ENCODE peak calls at places on chromosomes 3 and 15, in four cellular contexts. U is colonic mucosa, K is neural progenitor cell, Q is heart right ventricle. C is an unnamed sample.

GRCh38 chr15:46525984-46526725 is 891.3 kb downstream of the SQOR start:
- DNase-seq in U (peak; percentile 39), K (no peak), Q (no peak), C (no peak)

GRCh38 chr3:43288366-43288765 is 2.0 kb downstream of the SNRK start:
- DNase-seq in U (no peak), K (no peak), Q (no peak), C (no peak)

GRCh38 chr15:63560741-63561448 is 36.3 kb upstream of the FBXL22 start:
- DNase-seq in K (peak; percentile 11), Q (no peak), U (no peak), C (no peak)

GRCh38 chr15:98121957-98122356 is 161.5 kb downstream of the ARRDC4 start:
- DNase-seq in Q (no peak), K (no peak), U (no peak), C (no peak)

GRCh38 chr3:20343790-20344189 is 157.8 kb upstream of the SGO1 start:
- DNase-seq in U (no peak), K (no peak), Q (no peak), C (no peak)

GRCh38 chr3:63912768-63913588 is 795 bp upstream of the SCAANT1 start:
- DNase-seq in K (peak; percentile 54), Q (peak; percentile 42), U (peak; percentile 65), C (peak; percentile 65)

GRCh38 chr3:58422756-58423324 is 10.8 kb downstream of the PDHB start:
- DNase-seq in Q (no peak), K (no peak), U (no peak), C (peak; percentile 45)

GRCh38 chr15:70562906-70563305 is 200.5 kb downstream of the UACA start:
- DNase-seq in K (no peak), Q (no peak), U (no peak), C (no peak)

GRCh38 chr3:195176776-195177175 is 94.2 kb downstream of the XXYLT1 start:
- DNase-seq in Q (no peak), K (no peak), U (no peak), C (no peak)

GRCh38 chr15:83396071-83396470 is 51.1 kb upstream of the SH3GL3 start:
- DNase-seq in U (no peak), K (peak; percentile 73), Q (no peak), C (no peak)

GRCh38 chr3:70890085-70890484 is 577.6 kb upstream of the MDFIC2 start:
- DNase-seq in K (no peak), Q (no peak), U (no peak), C (no peak)

GRCh38 chr3:141561426-141562034 is 74.7 kb downstream of the RASA2 start:
- DNase-seq in Q (no peak), K (peak; percentile 62), U (peak; percentile 47), C (peak; percentile 69)

GRCh38 chr3:78979083-78979482 is 788.7 kb downstream of the ROBO1 start:
- DNase-seq in K (peak; percentile 83), U (no peak), Q (no peak), C (no peak)

GRCh38 chr3:45226206-45226915 is at the start of gene TMEM158:
- DNase-seq in U (peak; percentile 93), Q (peak; percentile 84), K (peak; percentile 91), C (peak; percentile 73)

GRCh38 chr3:73813291-73813977 is 188.7 kb upstream of the PDZRN3 start:
- DNase-seq in U (no peak), Q (no peak), K (no peak), C (no peak)

GRCh38 chr3:151863611-151864010 is 9.8 kb upstream of the SUCNR1 start:
- DNase-seq in Q (no peak), U (no peak), K (no peak), C (no peak)

GRCh38 chr3:125045965-125046364 is 9.8 kb downstream of the HEG1 start:
- DNase-seq in U (no peak), K (no peak), Q (no peak), C (no peak)

GRCh38 chr3:50606596-50606995 is 5.0 kb downstream of the CISH start:
- DNase-seq in U (no peak), Q (peak; percentile 6), K (no peak), C (no peak)

GRCh38 chr15:28783466-28783865 is 65.0 kb downstream of the GOLGA6L7 start:
- DNase-seq in K (no peak), U (no peak), Q (no peak), C (no peak)

GRCh38 chr15:63067976-63068743 is 25.6 kb downstream of the TPM1 start:
- DNase-seq in U (no peak), K (no peak), Q (no peak), C (no peak)

GRCh38 chr3:141386611-141387110 is 18.4 kb downstream of the ZBTB38 start:
- DNase-seq in Q (no peak), U (no peak), K (no peak), C (no peak)

GRCh38 chr3:196274585-196274984 is 12.9 kb downstream of the PCYT1A start:
- DNase-seq in U (no peak), K (no peak), Q (no peak), C (no peak)

GRCh38 chr15:48059786-48060185 is 61.0 kb upstream of the SLC24A5 start:
- DNase-seq in Q (peak; percentile 41), K (no peak), U (peak; percentile 35), C (no peak)

GRCh38 chr3:32780735-32781210 is 37.0 kb upstream of the TRIM71 start:
- DNase-seq in U (peak; percentile 48), Q (peak; percentile 27), K (peak; percentile 97), C (peak; percentile 92)

GRCh38 chr3:76495216-76495615 is 544.7 kb upstream of the ROBO2 start:
- DNase-seq in K (no peak), Q (no peak), U (no peak), C (no peak)

GRCh38 chr3:10962481-10963036 is 30.0 kb upstream of the SLC6A1 start:
- DNase-seq in Q (no peak), U (no peak), K (no peak), C (no peak)

GRCh38 chr3:171165986-171166385 is 139.5 kb upstream of the SLC2A2 start:
- DNase-seq in Q (no peak), U (no peak), K (no peak), C (no peak)

GRCh38 chr3:177262396-177262795 is 65.1 kb upstream of the TBL1XR1 start:
- DNase-seq in K (no peak), U (no peak), Q (no peak), C (peak; percentile 27)

GRCh38 chr3:44939581-44940036 is 36.4 kb downstream of the ZDHHC3 start:
- DNase-seq in K (no peak), U (no peak), Q (peak; percentile 22), C (no peak)

GRCh38 chr15:31271706-31272557 is 54.7 kb upstream of the KLF13 start:
- DNase-seq in U (no peak), Q (no peak), K (peak; percentile 0), C (no peak)

GRCh38 chr3:41569632-41570338 is 370.5 kb downstream of the CTNNB1 start:
- DNase-seq in Q (no peak), U (no peak), K (no peak), C (no peak)

GRCh38 chr3:23746473-23746872 is 59.3 kb upstream of the UBE2E1 start:
- DNase-seq in Q (no peak), U (no peak), K (no peak), C (no peak)

GRCh38 chr15:95259513-95259912 is 1028.2 kb downstream of the MCTP2 start:
- DNase-seq in U (peak; percentile 65), Q (peak; percentile 28), K (peak; percentile 86), C (peak; percentile 65)

GRCh38 chr3:63934041-63934440 is 21.9 kb upstream of the SCAANT1 start:
- DNase-seq in Q (no peak), K (peak; percentile 70), U (no peak), C (no peak)

GRCh38 chr3:141321109-141321497 is 47.2 kb upstream of the ZBTB38 start:
- DNase-seq in K (no peak), Q (no peak), U (no peak), C (no peak)

GRCh38 chr3:141646760-141647561 is 91.1 kb upstream of the RNF7 start:
- DNase-seq in Q (no peak), K (peak; percentile 59), U (peak; percentile 54), C (peak; percentile 40)

GRCh38 chr3:14507345-14507741 is 32.8 kb downstream of the GRIP2 start:
- DNase-seq in U (no peak), Q (no peak), K (no peak), C (no peak)

DNA sequence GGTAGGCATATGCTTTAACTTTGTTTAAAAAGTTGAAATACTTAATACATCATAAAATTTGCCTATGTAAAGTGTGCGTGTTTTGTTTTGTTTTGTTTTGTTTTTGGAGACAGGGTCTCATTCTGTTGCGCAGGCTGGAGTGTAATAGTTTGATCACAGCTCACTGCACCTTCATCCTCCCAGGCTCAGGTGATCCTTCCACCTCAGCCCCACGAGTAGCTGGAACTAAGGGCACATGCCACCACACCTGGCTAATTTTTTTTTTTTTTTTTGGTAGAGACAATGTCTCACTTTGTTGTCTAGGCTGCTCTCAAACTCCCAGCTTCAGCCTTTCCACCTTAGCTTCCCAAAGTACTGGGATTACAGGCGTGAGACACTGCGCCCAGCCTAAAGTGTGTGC is 42.5 kb downstream of the RAB7A start:
- DNase-seq in Q (no peak), U (no peak), K (no peak), C (no peak)
- H3K4me1 ChIP-seq in Q (peaks cover 42% of the 10 kb centered on the region), U (no peaks in the 10 kb centered on the region), K (peaks cover 24% of the 10 kb centered on the region), C (peaks cover 8% of the 10 kb centered on the region)

DNA sequence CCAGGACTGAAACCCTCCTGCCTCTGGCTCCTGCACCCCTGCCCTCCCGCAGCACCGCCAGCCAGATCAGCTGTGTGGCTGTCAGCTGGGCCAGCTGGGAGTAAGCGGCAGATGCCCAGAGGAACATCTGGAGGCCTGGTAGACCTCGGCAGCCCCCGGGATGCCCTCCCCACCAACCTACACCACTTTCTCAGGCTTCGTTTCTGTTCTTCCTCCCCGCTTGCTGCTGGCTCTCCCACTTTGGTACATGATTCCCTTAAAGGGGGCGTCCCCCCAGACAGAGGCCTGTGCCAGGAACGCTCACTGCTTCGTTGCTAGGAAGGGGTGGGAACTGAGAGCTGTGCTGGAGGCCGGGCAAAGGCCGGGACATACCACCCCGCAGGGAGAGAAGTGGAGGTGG is 91.4 kb upstream of the RPL32 start:
- DNase-seq in K (no peak), Q (no peak), U (no peak), C (no peak)
- H3K4me1 ChIP-seq in K (no peaks in the 10 kb centered on the region), Q (peaks cover 61% of the 10 kb centered on the region), U (no peaks in the 10 kb centered on the region), C (no peaks in the 10 kb centered on the region)

DNA sequence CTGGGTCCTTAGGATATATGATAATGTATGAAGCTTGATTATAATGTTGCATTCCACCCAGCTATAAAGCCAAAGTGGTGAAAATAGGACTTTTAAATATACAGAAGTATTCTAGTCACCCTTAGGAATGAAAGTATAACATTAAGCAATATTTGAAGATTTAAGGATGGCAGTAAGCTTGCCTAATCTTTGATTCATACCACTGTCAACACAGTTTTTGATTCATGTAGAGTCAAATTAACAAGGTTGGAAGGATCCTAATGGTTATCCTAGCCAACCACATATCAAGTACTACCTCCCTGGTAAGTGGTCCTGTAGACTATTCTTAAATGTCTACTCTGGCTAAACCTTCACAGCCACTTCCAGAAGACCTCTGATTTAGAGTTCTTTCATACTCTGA is 18.6 kb downstream of the ARIH1 start:
- DNase-seq in Q (no peak), K (no peak), U (no peak), C (no peak)
- H3K4me1 ChIP-seq in Q (peaks cover 42% of the 10 kb centered on the region), K (no peaks in the 10 kb centered on the region), U (peaks cover 3% of the 10 kb centered on the region), C (no peaks in the 10 kb centered on the region)

DNA sequence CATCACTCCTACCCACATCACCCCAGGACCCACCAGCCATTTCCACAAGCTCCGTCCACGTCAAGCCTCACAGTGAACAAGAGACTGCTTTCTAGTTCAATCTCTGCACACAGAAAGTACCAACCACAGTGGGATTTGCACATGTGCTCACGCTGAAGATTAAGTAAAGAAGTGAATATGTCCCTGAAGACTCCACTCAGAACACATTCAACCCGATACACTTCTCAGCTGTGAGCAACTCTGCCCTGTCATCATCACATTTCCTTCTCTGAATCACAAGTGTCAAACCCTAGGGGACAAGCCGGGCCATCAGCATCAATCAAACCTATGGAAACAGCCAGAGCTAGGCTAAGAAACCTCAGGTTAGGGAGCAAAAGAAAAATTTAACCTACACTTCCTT is 1.9 kb downstream of the STIMATE start:
- DNase-seq in Q (no peak), U (no peak), K (no peak), C (no peak)
- H3K4me1 ChIP-seq in Q (peaks cover 43% of the 10 kb centered on the region), U (no peaks in the 10 kb centered on the region), K (peaks cover 6% of the 10 kb centered on the region), C (peaks cover 7% of the 10 kb centered on the region)